ENCODE peak calls at places on chromosomes 2 and 18, in seven cellular contexts. T, P, L, R, J, I and O are unnamed samples.
A peak's percentile ranks its signal among the peaks of the same experiment; 100 is the strongest.

GRCh38 chr2:18398833-18399232 is 161.6 kb downstream of the RDH14 start:
- DNase-seq in P (no peak), T (peak; percentile 61), J (no peak), R (no peak), L (no peak), I (no peak), O (peak; percentile 57)

GRCh38 chr2:239966029-239966847 is 58.9 kb downstream of the NDUFA10 start:
- DNase-seq in L (no peak), R (no peak), J (no peak), I (no peak), T (no peak), P (no peak), O (no peak)

GRCh38 chr18:62183578-62184195 is 3.2 kb downstream of the PIGN start:
- DNase-seq in L (no peak), I (peak; percentile 63), T (peak; percentile 77), R (no peak), P (peak; percentile 13), J (peak; percentile 8), O (peak; percentile 81)

GRCh38 chr2:217407466-217407865 is 547.6 kb upstream of the TNP1 start:
- DNase-seq in P (no peak), L (no peak), T (no peak), J (no peak), I (no peak), R (no peak), O (no peak)

GRCh38 chr2:126894585-126895182 is 4.0 kb upstream of the TEX51 start:
- DNase-seq in I (no peak), R (peak; percentile 5), J (no peak), L (no peak), T (no peak), P (no peak), O (no peak)

GRCh38 chr2:75960134-75961009 is 249.7 kb upstream of the GCFC2 start:
- DNase-seq in T (no peak), R (no peak), J (no peak), P (no peak), L (no peak), I (no peak), O (no peak)

GRCh38 chr2:209614630-209615369 is 156.8 kb upstream of the UNC80 start:
- DNase-seq in R (no peak), T (no peak), I (no peak), L (no peak), P (no peak), J (no peak), O (no peak)

GRCh38 chr18:49061239-49061905 is 110.6 kb upstream of the SMAD7 start:
- DNase-seq in I (no peak), R (no peak), J (no peak), T (no peak), L (no peak), P (no peak), O (no peak)

GRCh38 chr18:66193394-66193793 is 410.5 kb downstream of the CDH19 start:
- DNase-seq in I (no peak), T (no peak), P (no peak), J (peak; percentile 72), L (no peak), R (no peak), O (no peak)

GRCh38 chr18:36734589-36734988 is 94.2 kb downstream of the TPGS2 start:
- DNase-seq in I (no peak), T (no peak), J (no peak), L (no peak), R (no peak), P (no peak), O (no peak)

GRCh38 chr18:36735130-36735529 is 93.7 kb downstream of the TPGS2 start:
- DNase-seq in I (no peak), J (no peak), T (no peak), P (no peak), L (no peak), R (no peak), O (no peak)

GRCh38 chr18:36732264-36732663 is 96.5 kb downstream of the TPGS2 start:
- DNase-seq in J (no peak), I (no peak), P (no peak), T (no peak), R (no peak), L (no peak), O (no peak)

GRCh38 chr18:36736094-36736493 is 92.7 kb downstream of the TPGS2 start:
- DNase-seq in L (no peak), J (no peak), T (no peak), I (no peak), R (no peak), P (no peak), O (no peak)

GRCh38 chr18:36733150-36733549 is 95.7 kb downstream of the TPGS2 start:
- DNase-seq in R (no peak), P (no peak), I (peak; percentile 2), L (no peak), T (no peak), J (no peak), O (no peak)
- TF ChIP-seq CTCF in R (no peak), P (no peak), I (no peak), L (no peak), T (no peak), J (no peak), O (peak; percentile 7)

GRCh38 chr2:181374741-181375675 is 82.2 kb upstream of the ITGA4 start:
- DNase-seq in I (no peak), R (no peak), L (peak; percentile 42), J (no peak), P (no peak), T (no peak), O (no peak)
- H3K4me3 ChIP-seq in I (no peak overlapping the region), R (no peak overlapping the region), L (peak overlapping the region; percentile 4), J (no peak overlapping the region), P (no peak overlapping the region), T (no peak overlapping the region), O (no peak overlapping the region)

GRCh38 chr2:197598450-197598849 is 76.9 kb downstream of the RFTN2 start:
- DNase-seq in P (no peak), I (no peak), L (no peak), R (no peak), J (no peak), T (no peak), O (no peak)

GRCh38 chr2:197604117-197604516 is 71.3 kb downstream of the RFTN2 start:
- DNase-seq in J (no peak), I (no peak), R (no peak), T (no peak), L (no peak), P (no peak), O (no peak)

GRCh38 chr2:197600306-197600705 is 75.1 kb downstream of the RFTN2 start:
- DNase-seq in I (no peak), R (no peak), P (no peak), T (no peak), J (no peak), L (no peak), O (no peak)

GRCh38 chr2:197596751-197597150 is 78.6 kb downstream of the RFTN2 start:
- DNase-seq in T (no peak), R (no peak), L (no peak), I (no peak), P (no peak), J (no peak), O (no peak)

DNA sequence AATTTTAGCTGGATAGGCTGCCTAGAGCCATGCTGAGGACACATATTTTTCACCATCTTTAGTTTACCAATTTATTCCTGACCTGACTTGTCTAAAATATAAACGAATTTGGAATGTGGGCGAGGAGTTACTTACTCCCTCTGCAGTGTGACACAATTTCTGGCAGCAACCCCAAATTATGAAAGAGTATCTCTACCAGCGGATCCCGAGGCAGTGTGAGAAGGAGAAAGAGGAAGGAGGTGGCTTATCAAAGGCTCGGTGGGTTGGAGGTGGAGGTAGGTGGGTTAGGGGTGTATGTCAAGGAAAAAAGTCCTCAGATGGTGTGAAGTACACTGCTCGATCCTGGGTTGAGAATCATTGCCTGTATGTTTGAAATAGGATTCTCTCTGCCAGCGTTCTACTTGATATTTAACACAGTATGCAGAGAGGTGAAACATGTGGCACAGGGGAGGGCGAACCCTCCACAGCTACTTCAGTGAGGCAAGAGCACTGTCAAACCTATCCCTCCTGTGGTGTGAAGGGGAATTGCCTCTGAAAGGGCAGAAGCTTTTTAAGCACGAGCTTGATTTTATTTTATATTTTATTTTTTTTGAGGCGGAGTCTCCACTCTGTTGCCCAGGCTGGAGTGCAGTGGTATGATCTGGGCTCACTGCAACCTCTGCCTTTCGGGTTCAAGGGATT is 76.0 kb downstream of the RFTN2 start:
- DNase-seq in R (no peak), J (no peak), I (peak; percentile 84), T (peak; percentile 57), L (no peak), P (peak; percentile 28), O (peak; percentile 68)
- TF ChIP-seq CTCF in R (peak; percentile 14), J (peak; percentile 18), I (peak; percentile 53), T (peak; percentile 51), L (peak; percentile 52), P (peak; percentile 23), O (peak; percentile 47)

GRCh38 chr2:174334278-174334715 is 457 bp upstream of the SP9 start:
- DNase-seq in L (no peak), T (no peak), P (no peak), J (no peak), R (no peak), I (peak; percentile 22), O (no peak)

GRCh38 chr2:174331731-174332606 is 2.8 kb upstream of the SP9 start:
- DNase-seq in T (no peak), P (no peak), R (no peak), I (peak; percentile 24), L (no peak), J (no peak), O (no peak)

GRCh38 chr2:174332607-174333001 is 2.1 kb upstream of the SP9 start:
- DNase-seq in T (no peak), L (no peak), P (no peak), J (no peak), I (peak; percentile 28), R (no peak), O (no peak)

GRCh38 chr2:174333502-174334277 is 1.1 kb upstream of the SP9 start:
- DNase-seq in T (no peak), I (no peak), R (no peak), J (no peak), L (no peak), P (no peak), O (no peak)

GRCh38 chr2:174333017-174333501 is 1.7 kb upstream of the SP9 start:
- DNase-seq in T (no peak), L (no peak), P (no peak), I (no peak), J (no peak), R (no peak), O (no peak)
- H3K4me3 ChIP-seq in T (no peak overlapping the region), L (peak overlapping the region; percentile 60), P (peak overlapping the region; percentile 64), I (no peak overlapping the region), J (no peak overlapping the region), R (no peak overlapping the region), O (no peak overlapping the region)

DNA sequence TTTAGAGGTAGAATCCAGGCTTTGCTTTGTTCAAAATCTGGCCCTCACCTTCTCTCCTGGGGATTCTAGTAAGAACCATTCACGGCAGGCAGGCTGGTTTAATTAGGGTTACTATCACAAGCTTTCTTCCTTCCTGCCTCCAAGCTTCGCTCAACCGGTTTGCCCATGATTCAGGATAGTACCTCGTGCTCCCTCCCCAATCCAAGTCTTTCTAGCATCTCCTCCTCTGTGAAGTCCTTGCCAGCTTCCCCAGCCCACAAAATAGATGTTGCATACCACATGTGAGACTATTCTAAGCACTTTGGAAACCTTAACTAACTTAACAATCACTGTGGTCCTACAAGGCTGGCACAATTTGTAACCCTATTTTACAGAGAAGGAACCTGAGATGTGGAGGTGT is 135.1 kb downstream of the SOCS6 start:
- DNase-seq in P (no peak), I (no peak), J (no peak), L (no peak), T (no peak), R (peak; percentile 55), O (no peak)
- TF ChIP-seq CTCF in P (no peak), I (no peak), J (no peak), L (no peak), T (no peak), R (no peak), O (no peak)